ENCODE peak calls at places on chromosomes 12 and 14, in five cellular contexts. One of them, this sample, is unnamed.

GRCh38 chr12:55829967-55830600 is 697 bp upstream of the DNAJC14 start:
- DNase-seq in naive thymus-derived CD8-positive, alpha-beta T cell: peak; percentile 15
- DNase-seq in fibroblast of mammary gland: no peak
- DNase-seq in NCI-H510A treated with DMSO at 0.1 percent for 48 hours: no peak
- DNase-seq in activated naive CD4-positive, alpha-beta T cell treated with Interleukin-2 at 50 U/mL for 16 hours: peak; percentile 29
- DNase-seq in this sample: peak; percentile 40

GRCh38 chr12:19895609-19896008 is 456.3 kb downstream of the AEBP2 start:
- DNase-seq in fibroblast of mammary gland: no peak
- DNase-seq in naive thymus-derived CD8-positive, alpha-beta T cell: no peak
- DNase-seq in activated naive CD4-positive, alpha-beta T cell treated with Interleukin-2 at 50 U/mL for 16 hours: no peak
- DNase-seq in NCI-H510A treated with DMSO at 0.1 percent for 48 hours: no peak
- DNase-seq in this sample: no peak

GRCh38 chr12:9361879-9362326 is 153.7 kb upstream of the PZP start:
- DNase-seq in NCI-H510A treated with DMSO at 0.1 percent for 48 hours: no peak
- DNase-seq in fibroblast of mammary gland: no peak
- DNase-seq in activated naive CD4-positive, alpha-beta T cell treated with Interleukin-2 at 50 U/mL for 16 hours: no peak
- DNase-seq in naive thymus-derived CD8-positive, alpha-beta T cell: no peak
- DNase-seq in this sample: no peak

GRCh38 chr12:42968426-42968825 is 378.9 kb upstream of the PRICKLE1 start:
- DNase-seq in NCI-H510A treated with DMSO at 0.1 percent for 48 hours: no peak
- DNase-seq in fibroblast of mammary gland: no peak
- DNase-seq in naive thymus-derived CD8-positive, alpha-beta T cell: no peak
- DNase-seq in activated naive CD4-positive, alpha-beta T cell treated with Interleukin-2 at 50 U/mL for 16 hours: no peak
- DNase-seq in this sample: no peak

GRCh38 chr12:30813741-30814687 is 59.3 kb upstream of the CAPRIN2 start:
- DNase-seq in activated naive CD4-positive, alpha-beta T cell treated with Interleukin-2 at 50 U/mL for 16 hours: no peak
- DNase-seq in naive thymus-derived CD8-positive, alpha-beta T cell: no peak
- DNase-seq in fibroblast of mammary gland: peak; percentile 60
- DNase-seq in NCI-H510A treated with DMSO at 0.1 percent for 48 hours: no peak
- DNase-seq in this sample: no peak

GRCh38 chr14:99055019-99055418 is 217.0 kb downstream of the BCL11B start:
- DNase-seq in NCI-H510A treated with DMSO at 0.1 percent for 48 hours: no peak
- DNase-seq in activated naive CD4-positive, alpha-beta T cell treated with Interleukin-2 at 50 U/mL for 16 hours: no peak
- DNase-seq in fibroblast of mammary gland: no peak
- DNase-seq in naive thymus-derived CD8-positive, alpha-beta T cell: no peak
- DNase-seq in this sample: no peak

GRCh38 chr14:32358781-32359180 is 29.7 kb downstream of the AKAP6 start:
- DNase-seq in fibroblast of mammary gland: no peak
- DNase-seq in naive thymus-derived CD8-positive, alpha-beta T cell: no peak
- DNase-seq in activated naive CD4-positive, alpha-beta T cell treated with Interleukin-2 at 50 U/mL for 16 hours: no peak
- DNase-seq in NCI-H510A treated with DMSO at 0.1 percent for 48 hours: no peak
- DNase-seq in this sample: no peak

GRCh38 chr12:93944196-93944595 is 204.2 kb upstream of the PLXNC1 start:
- DNase-seq in NCI-H510A treated with DMSO at 0.1 percent for 48 hours: no peak
- DNase-seq in fibroblast of mammary gland: peak; percentile 18
- DNase-seq in activated naive CD4-positive, alpha-beta T cell treated with Interleukin-2 at 50 U/mL for 16 hours: no peak
- DNase-seq in naive thymus-derived CD8-positive, alpha-beta T cell: no peak
- DNase-seq in this sample: no peak

GRCh38 chr14:95482967-95483842 is 33.2 kb downstream of the SYNE3 start:
- DNase-seq in NCI-H510A treated with DMSO at 0.1 percent for 48 hours: no peak
- DNase-seq in fibroblast of mammary gland: peak; percentile 98
- DNase-seq in naive thymus-derived CD8-positive, alpha-beta T cell: no peak
- DNase-seq in activated naive CD4-positive, alpha-beta T cell treated with Interleukin-2 at 50 U/mL for 16 hours: no peak
- DNase-seq in this sample: no peak

GRCh38 chr14:77120771-77121743 is 20.5 kb downstream of the ZDHHC22 start:
- DNase-seq in fibroblast of mammary gland: no peak
- DNase-seq in activated naive CD4-positive, alpha-beta T cell treated with Interleukin-2 at 50 U/mL for 16 hours: no peak
- DNase-seq in naive thymus-derived CD8-positive, alpha-beta T cell: peak; percentile 15
- DNase-seq in NCI-H510A treated with DMSO at 0.1 percent for 48 hours: peak; percentile 68
- DNase-seq in this sample: peak; percentile 59

This sample was measured in NCI-H1105 treated with DMSO at 0.1 percent for 48 hours.